ENCODE peak calls at places on chromosomes 3 and 15, in six cellular contexts. B is lung, K is AG04450, W is neural crest cell, C is cardiac fibroblast, Y is stomach. U is an unnamed sample.

GRCh38 chr15:101209285-101209821 is 42.5 kb downstream of the CHSY1 start:
- DNase-seq in W (no peak), K (no peak), C (no peak), B (no peak), Y (no peak), U (no peak)

GRCh38 chr3:108447096-108447847 is 63.1 kb downstream of the MYH15 start:
- DNase-seq in B (no peak), W (no peak), Y (no peak), C (no peak), K (no peak), U (no peak)

GRCh38 chr3:71104090-71104489 is 479.4 kb downstream of the FOXP1 start:
- DNase-seq in K (peak), B (no peak), Y (no peak), W (no peak), C (peak), U (no peak)

GRCh38 chr15:101596633-101597032 is 55.5 kb downstream of the TM2D3 start:
- DNase-seq in W (no peak), Y (no peak), C (no peak), B (no peak), K (no peak), U (no peak)

GRCh38 chr3:148455098-148455497 is 242.6 kb upstream of the AGTR1 start:
- DNase-seq in B (no peak), W (no peak), C (no peak), K (no peak), Y (no peak), U (no peak)

GRCh38 chr3:186406669-186407635 is 44.9 kb upstream of the DGKG start:
- DNase-seq in Y (no peak), C (no peak), W (no peak), K (no peak), B (no peak), U (no peak)

GRCh38 chr3:23324745-23325144 is 121.6 kb downstream of the UBE2E2 start:
- DNase-seq in K (peak), B (no peak), C (peak), W (no peak), Y (no peak), U (no peak)

GRCh38 chr3:99666201-99666600 is 27.8 kb downstream of the COL8A1 start:
- DNase-seq in K (no peak), Y (no peak), W (no peak), C (peak), B (no peak), U (no peak)

GRCh38 chr3:165696496-165696895 is 140.7 kb downstream of the BCHE start:
- DNase-seq in Y (no peak), W (no peak), C (no peak), B (no peak), K (no peak), U (no peak)

DNA sequence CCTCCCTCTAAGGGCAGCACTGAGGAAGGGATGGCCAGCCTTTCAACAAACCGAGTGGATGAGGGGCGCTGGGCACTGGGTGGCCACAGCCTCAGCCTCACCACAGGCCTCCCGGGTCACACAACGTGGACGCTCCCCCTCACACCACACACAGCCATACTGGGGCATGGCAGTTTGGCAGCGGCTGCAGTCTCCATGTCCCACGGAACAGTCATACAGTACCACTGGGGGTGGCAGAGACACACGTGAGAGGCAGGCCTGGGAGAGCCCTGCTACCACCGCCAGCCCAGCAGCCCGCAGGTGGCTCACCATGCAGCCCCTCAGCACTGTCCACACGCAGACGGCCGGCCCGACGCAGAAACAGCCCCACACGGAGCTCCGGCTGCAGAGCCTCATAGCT is 11.7 kb downstream of the PLXNB1 start:
- DNase-seq in C (no peak), W (no peak), Y (no peak), K (no peak), B (no peak), U (no peak)
- TF ChIP-seq CTCF in C (no peak), W (no peak), Y (no peak), K (no peak), B (no peak), U (no peak)

GRCh38 chr3:30516238-30516637 is 90.2 kb upstream of the TGFBR2 start:
- DNase-seq in Y (no peak), C (peak), W (no peak), K (no peak), B (no peak), U (no peak)

GRCh38 chr3:30510596-30510995 is 95.8 kb upstream of the TGFBR2 start:
- DNase-seq in C (no peak), Y (no peak), B (no peak), W (no peak), K (no peak), U (no peak)

GRCh38 chr3:30513374-30514152 is 92.8 kb upstream of the TGFBR2 start:
- DNase-seq in W (no peak), B (no peak), C (no peak), Y (no peak), K (no peak), U (no peak)

GRCh38 chr3:30511524-30512278 is 94.7 kb upstream of the TGFBR2 start:
- DNase-seq in W (no peak), K (peak), Y (no peak), C (peak), B (no peak), U (no peak)

DNA sequence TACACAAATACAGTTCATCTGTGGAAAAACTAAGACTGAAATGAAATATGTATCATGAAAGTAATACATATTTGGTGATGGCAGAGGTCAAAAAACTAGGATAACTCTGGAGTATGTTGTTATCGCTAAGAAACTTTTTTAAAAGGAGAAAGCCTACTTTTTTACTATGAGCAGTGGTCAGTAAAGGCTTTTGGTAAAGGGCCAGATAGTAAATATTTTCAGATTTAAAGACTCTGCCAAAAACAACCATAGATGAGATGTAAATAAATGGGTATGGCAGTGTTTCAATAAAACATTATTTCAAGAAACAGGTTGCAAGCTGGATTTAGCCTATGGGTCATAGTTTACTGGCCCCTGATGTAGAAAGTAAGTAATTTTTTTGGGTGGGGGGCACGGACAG is 93.8 kb upstream of the TGFBR2 start:
- DNase-seq in B (no peak), Y (no peak), K (no peak), W (no peak), C (no peak), U (no peak)
- TF ChIP-seq CTCF in B (no peak), Y (no peak), K (no peak), W (no peak), C (no peak), U (no peak)

DNA sequence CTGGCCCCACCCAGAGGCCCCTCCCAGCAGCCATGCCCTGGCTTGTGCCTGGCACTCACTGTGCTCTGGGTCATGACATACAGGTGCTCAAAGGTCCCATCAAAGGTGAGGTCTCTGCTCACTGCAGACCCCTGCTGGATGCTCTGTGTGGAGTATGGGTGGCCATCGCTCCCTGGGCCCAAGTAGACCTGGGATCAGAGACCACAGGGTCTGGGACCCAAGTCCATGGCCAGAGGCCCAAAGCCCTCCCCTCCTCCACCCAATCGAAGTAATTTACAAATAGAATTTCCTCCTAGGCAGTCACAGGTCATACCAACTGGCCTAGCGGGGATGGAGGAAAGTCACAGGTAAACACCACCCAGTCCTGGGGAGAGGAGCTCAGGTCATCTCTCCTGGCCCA is 7.6 kb downstream of the PLXNB1 start:
- DNase-seq in K (no peak), C (no peak), W (no peak), Y (no peak), B (no peak), U (no peak)
- TF ChIP-seq CTCF in K (no peak), C (no peak), W (no peak), Y (no peak), B (no peak), U (peak)

DNA sequence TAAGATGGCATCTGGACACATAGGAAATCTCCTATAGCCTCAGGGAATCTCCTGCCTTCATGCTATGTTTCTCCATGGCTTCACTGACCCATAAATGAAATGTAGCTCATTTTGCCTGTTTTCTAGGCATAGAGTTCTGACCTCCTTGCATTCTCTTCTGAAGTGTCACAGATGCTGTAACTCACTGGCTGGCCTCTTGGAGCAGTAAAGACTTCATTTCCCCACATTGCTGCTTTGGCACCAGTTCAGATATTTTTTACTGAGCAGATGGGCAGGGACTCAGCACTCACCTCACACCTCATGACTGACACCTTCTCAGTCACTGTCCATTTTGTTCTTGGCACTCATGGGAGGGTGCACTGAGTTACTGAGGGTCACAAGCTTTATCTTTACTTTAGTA is 286.7 kb upstream of the TGFBR2 start:
- DNase-seq in W (peak), C (peak), B (peak), Y (no peak), K (no peak), U (peak)
- TF ChIP-seq CTCF in W (peak), C (peak), B (peak), Y (no peak), K (peak), U (peak)

GRCh38 chr15:61634837-61635236 is 405.7 kb upstream of the RORA start:
- DNase-seq in Y (no peak), B (no peak), K (no peak), W (no peak), C (no peak), U (no peak)

GRCh38 chr15:61644550-61644949 is 415.4 kb upstream of the RORA start:
- DNase-seq in K (no peak), B (no peak), W (no peak), C (no peak), Y (no peak), U (no peak)

GRCh38 chr15:61641645-61642044 is 412.5 kb upstream of the RORA start:
- DNase-seq in C (no peak), Y (no peak), B (no peak), W (no peak), K (no peak), U (no peak)

GRCh38 chr15:61640751-61641150 is 411.6 kb upstream of the RORA start:
- DNase-seq in W (no peak), K (no peak), B (no peak), Y (no peak), C (no peak), U (no peak)

DNA sequence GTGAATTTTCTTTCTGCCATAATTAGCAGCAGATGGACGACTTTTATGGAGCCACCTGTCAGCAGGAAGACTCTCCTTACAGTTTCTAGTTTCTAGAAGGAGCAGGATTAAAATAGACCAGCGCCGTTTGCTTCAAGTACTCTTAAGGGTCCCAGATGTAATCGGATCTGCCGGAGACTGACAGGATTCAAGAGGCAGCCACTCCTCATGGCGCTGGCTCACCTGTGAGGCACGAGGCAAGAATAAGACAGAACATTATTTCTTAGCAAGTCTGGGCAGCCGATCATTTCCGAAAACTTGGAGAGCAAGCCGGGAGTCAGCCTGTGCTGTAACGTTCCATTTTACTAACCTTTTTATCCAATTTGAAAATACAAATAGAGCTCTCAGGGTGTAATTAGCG is 410.4 kb upstream of the RORA start:
- DNase-seq in K (no peak), C (no peak), Y (no peak), W (no peak), B (no peak), U (no peak)
- TF ChIP-seq CTCF in K (no peak), C (no peak), Y (no peak), W (no peak), B (no peak), U (no peak)

GRCh38 chr15:26841941-26842340 is 24.9 kb upstream of the GABRA5 start:
- DNase-seq in C (no peak), B (no peak), Y (no peak), W (no peak), K (no peak), U (no peak)

GRCh38 chr15:26842391-26842790 is 24.5 kb upstream of the GABRA5 start:
- DNase-seq in Y (no peak), K (no peak), B (no peak), C (no peak), W (no peak), U (no peak)

GRCh38 chr15:26844901-26845300 is 22.0 kb upstream of the GABRA5 start:
- DNase-seq in W (no peak), Y (no peak), C (no peak), B (no peak), K (no peak), U (no peak)

GRCh38 chr15:26841514-26841913 is 25.3 kb upstream of the GABRA5 start:
- DNase-seq in W (no peak), K (no peak), C (no peak), Y (no peak), B (no peak), U (no peak)

GRCh38 chr15:26838742-26839460 is 28.0 kb upstream of the GABRA5 start:
- DNase-seq in B (no peak), Y (no peak), W (peak), K (no peak), C (no peak), U (peak)
- TF ChIP-seq CTCF in B (no peak), Y (peak), W (peak), K (peak), C (peak), U (peak)

GRCh38 chr15:49606594-49606993 is 14.0 kb downstream of the FAM227B start:
- DNase-seq in Y (no peak), W (no peak), B (no peak), K (no peak), C (no peak), U (no peak)
- TF ChIP-seq CTCF in Y (no peak), W (no peak), B (no peak), K (peak), C (peak), U (no peak)